ENCODE peak calls at places on chromosomes 5 and 9, in ten cellular contexts. O, U, R, C, V, P, N, G, I and E are unnamed samples.
A peak's percentile ranks its signal among the peaks of the same experiment; 100 is the strongest.

GRCh38 chr9:121304707-121305106 is 36.7 kb downstream of the GSN start:
- DNase-seq in I (no peak), N (no peak), G (no peak), P (no peak), R (no peak), O (no peak), V (no peak), U (no peak), C (no peak), E (no peak)

GRCh38 chr9:84851935-84852585 is 182.5 kb downstream of the NTRK2 start:
- DNase-seq in V (no peak), G (no peak), O (peak; percentile 72), P (no peak), I (peak; percentile 90), C (no peak), N (peak; percentile 98), U (peak; percentile 87), R (no peak), E (no peak)

GRCh38 chr5:115267617-115268016 is 4.9 kb upstream of the PGGT1B start:
- DNase-seq in R (no peak), N (no peak), V (no peak), P (no peak), I (no peak), O (no peak), C (no peak), G (no peak), U (no peak), E (no peak)

GRCh38 chr9:69817202-69817601 is 3.4 kb upstream of the CFAP95 start:
- DNase-seq in C (no peak), U (no peak), P (no peak), V (no peak), I (no peak), R (no peak), G (no peak), N (no peak), O (no peak), E (no peak)

GRCh38 chr9:80885894-80886293 is 803.5 kb downstream of the TLE1 start:
- DNase-seq in G (no peak), N (no peak), O (no peak), R (no peak), U (peak; percentile 15), C (no peak), V (no peak), I (no peak), P (no peak), E (no peak)

GRCh38 chr5:167207081-167207480 is 1084.4 kb upstream of the WWC1 start:
- DNase-seq in N (peak; percentile 5), R (no peak), V (no peak), P (no peak), U (no peak), I (peak; percentile 85), G (no peak), O (no peak), C (no peak), E (no peak)

GRCh38 chr5:150256416-150257064 is 33.0 kb downstream of the CAMK2A start:
- DNase-seq in G (no peak), U (peak; percentile 65), R (no peak), P (no peak), V (no peak), I (no peak), N (no peak), O (no peak), C (no peak), E (no peak)

GRCh38 chr9:76373777-76374474 is 20.3 kb downstream of the RFK start:
- DNase-seq in U (no peak), R (no peak), C (no peak), P (no peak), G (no peak), N (no peak), O (no peak), V (no peak), I (no peak), E (no peak)

GRCh38 chr5:33964132-33964531 is 20.4 kb downstream of the SLC45A2 start:
- DNase-seq in P (no peak), R (peak; percentile 22), C (no peak), G (no peak), I (no peak), V (no peak), N (no peak), O (no peak), U (no peak), E (no peak)

GRCh38 chr9:116087751-116088194 is 65.8 kb upstream of the PAPPA start:
- DNase-seq in N (no peak), G (no peak), V (no peak), R (no peak), I (no peak), P (peak; percentile 7), U (no peak), O (no peak), C (no peak), E (no peak)

GRCh38 chr5:75375414-75375813 is 38.4 kb downstream of the HMGCR start:
- DNase-seq in O (no peak), U (no peak), G (no peak), P (no peak), N (no peak), R (no peak), V (no peak), I (no peak), C (no peak), E (no peak)

GRCh38 chr5:159894149-159894720 is 22.0 kb upstream of the ADRA1B start:
- DNase-seq in P (no peak), R (no peak), C (no peak), V (no peak), N (no peak), I (peak; percentile 32), O (no peak), U (no peak), G (no peak), E (no peak)

GRCh38 chr5:50968296-50969206 is 302.1 kb downstream of the PARP8 start:
- DNase-seq in O (no peak), V (no peak), N (no peak), P (no peak), I (no peak), G (no peak), U (peak; percentile 92), R (no peak), C (no peak), E (no peak)

GRCh38 chr9:84823426-84824271 is 154.1 kb downstream of the NTRK2 start:
- DNase-seq in O (peak; percentile 36), C (no peak), G (no peak), P (peak; percentile 93), N (peak; percentile 22), V (peak; percentile 32), I (peak; percentile 56), R (peak; percentile 48), U (no peak), E (peak; percentile 25)

DNA sequence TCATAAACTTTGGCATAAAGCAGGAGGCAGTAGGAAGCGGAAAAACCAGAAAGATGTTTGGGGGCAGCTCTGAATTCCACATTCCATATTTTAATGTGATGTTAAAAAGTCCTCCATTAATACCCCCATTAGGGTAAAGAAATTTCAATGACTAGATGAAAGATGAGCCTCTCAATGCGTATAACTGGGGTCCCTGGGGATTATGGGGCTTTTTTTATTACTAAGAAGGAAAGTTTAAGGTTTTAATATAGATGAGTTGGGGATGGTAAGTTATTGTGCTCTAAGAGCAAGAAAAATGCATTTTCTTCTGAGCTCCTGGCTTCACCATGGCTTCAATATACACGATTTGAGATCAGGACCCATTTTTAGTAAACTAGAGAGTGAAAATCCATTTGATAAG is 321.9 kb downstream of the CDK5RAP2 start:
- DNase-seq in I (no peak), V (no peak), G (no peak), C (no peak), O (no peak), N (no peak), U (no peak), P (no peak), R (no peak), E (no peak)
- TF ChIP-seq CTCF in I (no peak), V (no peak), G (no peak), C (no peak), O (no peak), N (no peak), U (no peak), P (no peak), R (no peak), E (no peak)

DNA sequence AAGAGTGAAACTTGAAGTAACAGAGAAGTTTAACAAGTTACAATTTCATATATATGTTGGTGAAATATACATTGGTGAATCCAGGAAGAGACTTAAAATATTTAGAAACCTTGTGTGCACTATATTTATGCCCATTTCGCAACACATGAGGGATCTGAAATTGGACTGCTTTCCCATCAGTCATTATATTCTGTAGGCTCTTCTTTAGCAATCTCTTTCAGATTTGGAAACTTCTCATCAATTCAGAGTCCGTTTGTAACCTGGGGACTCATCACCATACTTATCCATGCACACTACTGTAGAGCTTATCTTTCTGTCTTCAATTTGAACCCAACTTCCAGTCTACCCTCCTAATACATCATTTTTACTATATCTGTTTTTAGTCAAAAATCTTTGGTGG is 2.2 kb downstream of the ITGA1 start:
- DNase-seq in P (no peak), R (no peak), V (no peak), C (no peak), N (no peak), I (no peak), U (no peak), G (no peak), O (no peak), E (no peak)
- H3K4me3 ChIP-seq in P (no peak overlapping the region), R (no peak overlapping the region), V (peak overlapping the region; percentile 74), C (peak overlapping the region; percentile 59), N (no peak overlapping the region), I (no peak overlapping the region), U (no peak overlapping the region), G (no peak overlapping the region), O (peak overlapping the region; percentile 86), E (no peak overlapping the region)

DNA sequence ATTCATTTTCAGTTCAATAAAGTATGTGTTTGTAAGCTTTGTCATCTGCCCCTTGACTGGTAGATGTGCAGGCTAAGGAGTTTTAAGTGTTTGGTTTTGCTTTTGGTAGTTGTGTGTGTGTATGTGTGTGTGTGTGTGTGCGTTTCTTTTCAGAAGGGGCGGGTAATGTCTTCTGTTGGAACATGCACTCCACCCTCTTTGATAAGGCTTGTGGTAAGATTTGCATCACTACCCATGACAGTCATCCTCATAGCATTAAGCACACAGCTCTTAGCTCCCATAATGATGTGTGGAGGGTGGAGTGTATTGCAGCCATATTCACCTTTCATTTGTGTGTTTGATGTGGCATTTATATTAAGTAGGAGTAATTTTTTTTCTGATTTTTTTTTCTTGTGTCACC is 92.0 kb upstream of the FSD1L start:
- DNase-seq in P (peak; percentile 31), R (peak; percentile 70), U (no peak), O (no peak), I (no peak), V (peak; percentile 37), G (peak; percentile 22), N (no peak), C (no peak), E (peak; percentile 50)
- TF ChIP-seq CTCF in P (peak; percentile 10), R (no peak), U (no peak), O (no peak), I (no peak), V (no peak), G (no peak), N (no peak), C (no peak), E (peak; percentile 18)

DNA sequence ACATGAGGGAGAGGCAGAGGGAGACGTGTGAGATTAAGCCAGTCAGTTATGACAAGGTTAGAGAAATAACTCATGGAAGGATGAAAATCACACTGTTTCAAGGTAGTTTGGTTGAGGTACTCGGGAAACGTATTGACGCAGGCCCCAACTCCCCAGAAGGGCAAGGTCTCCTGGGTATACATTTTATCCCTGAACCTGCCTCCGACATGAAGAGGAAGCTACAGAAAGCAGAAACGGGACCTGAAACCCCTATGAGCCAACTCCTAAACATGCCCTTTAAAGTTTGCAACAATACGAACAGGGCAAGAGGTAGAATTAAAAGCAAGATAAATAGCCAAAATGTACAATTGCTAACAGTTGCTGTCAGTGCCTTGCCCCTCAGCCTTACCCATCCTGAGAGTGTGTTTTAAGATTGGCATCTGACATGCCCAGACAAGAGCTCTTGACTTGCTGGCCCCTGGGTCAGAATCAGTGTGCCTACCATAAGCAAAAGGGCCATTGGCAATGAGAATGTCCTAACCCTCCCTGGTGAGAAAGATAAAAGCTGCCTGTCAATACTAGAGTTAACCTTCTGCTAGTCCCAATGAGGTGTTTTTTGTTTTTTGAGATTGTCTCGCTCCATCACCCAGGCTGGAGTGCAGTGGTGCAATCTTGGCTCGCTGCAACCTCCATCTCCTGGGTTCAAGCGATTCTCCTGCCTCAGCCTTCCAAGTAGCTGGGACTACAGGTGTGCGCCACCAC is 26.9 kb upstream of the CLPTM1L start:
- DNase-seq in U (no peak), I (no peak), O (no peak), C (no peak), P (no peak), V (no peak), G (peak; percentile 59), N (no peak), R (no peak), E (no peak)
- H3K4me3 ChIP-seq in U (no peak overlapping the region), I (no peak overlapping the region), O (no peak overlapping the region), C (no peak overlapping the region), P (no peak overlapping the region), V (no peak overlapping the region), G (peak overlapping the region; percentile 7), N (no peak overlapping the region), R (no peak overlapping the region), E (no peak overlapping the region)